ENCODE peak calls at places on chromosomes 13 and 19, in six cellular contexts. I is OCI-M1; M is HuH-7; V is stimulated activated CD8-positive, alpha-beta memory T cell treated with anti-CD3 and anti-CD28 coated beads, Interleukin-4, amount 100 ng/mL, for 24 hours; X is globus pallidus; U is Karpas-422. W is an unnamed sample.

GRCh38 chr13:26497991-26498423 is 59.5 kb upstream of the WASF3 start:
- DNase-seq in V (no peak), M (no peak), U (no peak), X (no peak), I (no peak), W (no peak)

GRCh38 chr19:2213799-2214198 is 22.3 kb downstream of the PLEKHJ1 start:
- DNase-seq in I (no peak), U (no peak), X (peak; percentile 24), M (no peak), V (no peak), W (peak; percentile 26)

GRCh38 chr13:20559659-20560356 is 7.1 kb upstream of the IFT88 start:
- DNase-seq in M (no peak), X (no peak), I (no peak), V (no peak), U (no peak), W (no peak)

GRCh38 chr19:12574036-12574435 is 22.8 kb upstream of the ZNF564 start:
- DNase-seq in U (peak; percentile 70), V (no peak), I (no peak), M (no peak), X (no peak), W (no peak)

GRCh38 chr13:98549006-98549727 is 27.7 kb downstream of the STK24 start:
- DNase-seq in U (no peak), M (no peak), X (no peak), V (no peak), I (peak; percentile 34), W (no peak)

GRCh38 chr13:20294497-20294896 is 62.4 kb upstream of the GJB6 start:
- DNase-seq in V (no peak), I (no peak), X (no peak), M (peak; percentile 30), U (no peak), W (no peak)

GRCh38 chr13:74372511-74372910 is 238.3 kb upstream of the KLF12 start:
- DNase-seq in U (no peak), V (no peak), I (no peak), X (no peak), M (no peak), W (no peak)

GRCh38 chr13:89628567-89628966 is 1718.9 kb upstream of the MIR17HG start:
- DNase-seq in V (no peak), I (peak; percentile 70), M (no peak), U (no peak), X (no peak), W (no peak)

GRCh38 chr19:48994035-48994386 is 324 bp downstream of the RUVBL2 start:
- DNase-seq in V (no peak), I (no peak), X (no peak), M (no peak), U (peak; percentile 54), W (no peak)

GRCh38 chr13:102569488-102569887 is 27.3 kb upstream of the TPP2 start:
- DNase-seq in X (no peak), I (no peak), U (no peak), V (no peak), M (no peak), W (peak; percentile 63)

GRCh38 chr13:53782400-53783030 is 753.9 kb downstream of the OLFM4 start:
- DNase-seq in X (peak; percentile 69), U (peak; percentile 82), M (peak; percentile 10), I (peak; percentile 89), V (no peak), W (peak; percentile 87)

GRCh38 chr19:15511671-15512424 is 3.5 kb downstream of the CYP4F22 start:
- DNase-seq in U (no peak), V (no peak), X (no peak), M (no peak), I (no peak), W (no peak)

GRCh38 chr13:111389621-111390521 is 69.4 kb downstream of the TEX29 start:
- DNase-seq in M (no peak), I (no peak), U (no peak), V (no peak), X (no peak), W (no peak)

GRCh38 chr19:41641879-41642485 is 15.1 kb upstream of the CEACAM4 start:
- DNase-seq in V (peak; percentile 46), U (peak; percentile 87), X (peak; percentile 38), M (peak; percentile 76), I (peak; percentile 76), W (peak; percentile 81)

GRCh38 chr19:34662919-34663318 is 14.0 kb downstream of the SCGB2B2 start:
- DNase-seq in I (peak; percentile 74), X (no peak), M (peak; percentile 32), U (peak; percentile 83), V (no peak), W (no peak)

GRCh38 chr13:109481046-109481445 is 305.3 kb downstream of the IRS2 start:
- DNase-seq in M (no peak), V (no peak), X (no peak), U (no peak), I (no peak), W (no peak)

GRCh38 chr19:18795540-18795939 is 4.4 kb upstream of the COMP start:
- DNase-seq in X (peak; percentile 29), M (no peak), U (no peak), I (no peak), V (no peak), W (no peak)

GRCh38 chr13:27170221-27170520 is 1.4 kb downstream of the USP12 start:
- DNase-seq in M (no peak), X (no peak), U (peak; percentile 60), V (no peak), I (no peak), W (no peak)

GRCh38 chr19:45716314-45717130 is 14.2 kb downstream of the FBXO46 start:
- DNase-seq in V (no peak), M (peak; percentile 29), X (peak; percentile 42), U (peak; percentile 54), I (peak; percentile 68), W (peak; percentile 38)

GRCh38 chr13:100394005-100394695 is 194.4 kb downstream of the GGACT start:
- DNase-seq in I (no peak), M (no peak), U (no peak), V (no peak), X (no peak), W (peak; percentile 6)